ENCODE peak calls at places on chromosomes 3 and 15, in six cellular contexts. Q, B, S, T, J and N are unnamed samples.

GRCh38 chr3:187319699-187320302 is 28.3 kb upstream of the MASP1 start:
- DNase-seq in B (peak; percentile 51), J (peak; percentile 80), S (peak; percentile 17), T (peak; percentile 70), Q (peak; percentile 87), N (peak; percentile 50)

GRCh38 chr15:57440799-57441198 is 64.5 kb downstream of the CGNL1 start:
- DNase-seq in Q (no peak), T (peak; percentile 84), S (no peak), J (peak; percentile 49), B (no peak), N (no peak)

GRCh38 chr3:197285557-197285956 is 12.9 kb downstream of the DLG1 start:
- DNase-seq in Q (no peak), J (no peak), S (no peak), B (no peak), T (no peak), N (no peak)

GRCh38 chr3:118932822-118933558 is 101.7 kb downstream of the IGSF11 start:
- DNase-seq in Q (peak; percentile 81), S (peak; percentile 5), J (peak; percentile 3), B (peak; percentile 15), T (no peak), N (no peak)

GRCh38 chr3:11541321-11542303 is 102.1 kb downstream of the VGLL4 start:
- DNase-seq in T (no peak), Q (no peak), J (no peak), S (no peak), B (no peak), N (no peak)

GRCh38 chr3:69160107-69160506 is 37.7 kb upstream of the LMOD3 start:
- DNase-seq in T (no peak), Q (no peak), J (no peak), B (no peak), S (no peak), N (no peak)

GRCh38 chr15:38842991-38843610 is 278.5 kb upstream of the RASGRP1 start:
- DNase-seq in B (peak; percentile 69), S (peak; percentile 26), T (peak; percentile 28), J (no peak), Q (no peak), N (no peak)

GRCh38 chr15:35746121-35746520 is 200.2 kb upstream of the DPH6 start:
- DNase-seq in T (peak; percentile 77), J (no peak), B (no peak), Q (no peak), S (no peak), N (no peak)

GRCh38 chr15:52213206-52213605 is 22.0 kb upstream of the GNB5 start:
- DNase-seq in B (no peak), J (no peak), S (no peak), T (no peak), Q (no peak), N (no peak)

GRCh38 chr3:134294302-134294925 is 43.8 kb upstream of the RYK start:
- DNase-seq in B (no peak), S (no peak), Q (no peak), J (no peak), T (no peak), N (no peak)

GRCh38 chr3:48155122-48155521 is 33.1 kb downstream of the CDC25A start:
- DNase-seq in S (no peak), Q (no peak), J (peak; percentile 61), T (peak; percentile 94), B (no peak), N (no peak)

GRCh38 chr3:126199256-126199655 is 18.9 kb upstream of the ALDH1L1 start:
- DNase-seq in T (no peak), Q (no peak), S (no peak), J (no peak), B (no peak), N (no peak)

GRCh38 chr3:143586565-143586964 is 261.7 kb downstream of the SLC9A9 start:
- DNase-seq in Q (no peak), J (no peak), T (no peak), S (peak; percentile 56), B (peak; percentile 82), N (no peak)

GRCh38 chr15:66505430-66505811 is 295 bp downstream of the ZWILCH start:
- DNase-seq in T (peak; percentile 51), B (no peak), S (no peak), J (no peak), Q (no peak), N (no peak)

GRCh38 chr15:72782993-72783562 is 480 bp downstream of the ADPGK start:
- DNase-seq in T (peak; percentile 27), S (no peak), J (peak; percentile 39), Q (no peak), B (peak; percentile 57), N (no peak)

GRCh38 chr3:19467761-19468160 is 319.5 kb downstream of the KCNH8 start:
- DNase-seq in T (no peak), J (no peak), B (no peak), Q (no peak), S (no peak), N (no peak)

GRCh38 chr15:56261854-56262509 is 18.3 kb upstream of the RFX7 start:
- DNase-seq in J (peak; percentile 7), Q (no peak), B (no peak), T (no peak), S (no peak), N (no peak)

GRCh38 chr3:197580253-197580691 is 24.5 kb upstream of the BDH1 start:
- DNase-seq in B (no peak), Q (no peak), J (no peak), T (no peak), S (no peak), N (no peak)

GRCh38 chr15:49723981-49724380 is 103.1 kb downstream of the DTWD1 start:
- DNase-seq in T (no peak), Q (no peak), S (no peak), B (no peak), J (no peak), N (no peak)

GRCh38 chr15:34147371-34148140 is 45.7 kb downstream of the PGBD4 start:
- DNase-seq in T (peak; percentile 24), Q (no peak), J (peak; percentile 5), B (no peak), S (no peak), N (no peak)

GRCh38 chr3:146505496-146505895 is 36.1 kb upstream of the PLSCR2 start:
- DNase-seq in S (no peak), B (no peak), J (no peak), Q (no peak), T (no peak), N (no peak)

GRCh38 chr15:67578020-67578600 is 35.6 kb downstream of the MAP2K5 start:
- DNase-seq in J (no peak), T (peak; percentile 8), Q (no peak), S (no peak), B (no peak), N (no peak)

GRCh38 chr15:100515758-100516157 is 13.0 kb downstream of the CERS3 start:
- DNase-seq in B (no peak), S (no peak), T (no peak), J (no peak), Q (no peak), N (no peak)

GRCh38 chr15:82952156-82953081 is at the start of gene HOMER2:
- DNase-seq in B (peak; percentile 30), T (no peak), J (peak; percentile 64), S (peak; percentile 74), Q (peak; percentile 78), N (no peak)

GRCh38 chr15:71115567-71116351 is 488 bp downstream of the THSD4 start:
- DNase-seq in B (no peak), S (peak; percentile 7), T (peak; percentile 58), J (peak; percentile 77), Q (peak; percentile 80), N (peak; percentile 64)

GRCh38 chr3:107740992-107741896 is 218.5 kb downstream of the BBX start:
- DNase-seq in J (no peak), Q (no peak), S (peak; percentile 21), B (peak; percentile 52), T (peak; percentile 45), N (no peak)

GRCh38 chr3:169171739-169172138 is 491.8 kb downstream of the MECOM start:
- DNase-seq in T (no peak), J (no peak), S (no peak), Q (no peak), B (no peak), N (no peak)

GRCh38 chr3:35758358-35758757 is 119.0 kb downstream of the ARPP21 start:
- DNase-seq in S (no peak), J (no peak), Q (no peak), T (no peak), B (no peak), N (no peak)

GRCh38 chr3:175679582-175679981 is 820.4 kb downstream of the NAALADL2 start:
- DNase-seq in B (no peak), J (no peak), T (peak; percentile 18), S (no peak), Q (no peak), N (no peak)

GRCh38 chr3:149442845-149443544 is 31.5 kb upstream of the TM4SF4 start:
- DNase-seq in T (peak; percentile 89), B (no peak), S (no peak), J (peak; percentile 70), Q (no peak), N (no peak)

GRCh38 chr15:74010929-74011540 is 16.5 kb downstream of the PML start:
- DNase-seq in Q (no peak), J (peak; percentile 42), B (no peak), T (no peak), S (no peak), N (no peak)

GRCh38 chr15:45829336-45830153 is 194.7 kb downstream of the SQOR start:
- DNase-seq in S (no peak), T (no peak), B (no peak), J (no peak), Q (no peak), N (no peak)

GRCh38 chr15:93587046-93587445 is 498.0 kb upstream of the RGMA start:
- DNase-seq in J (no peak), B (no peak), Q (no peak), S (no peak), T (no peak), N (no peak)

GRCh38 chr15:91549581-91549980 is 303.9 kb upstream of the SLCO3A1 start:
- DNase-seq in T (no peak), B (no peak), J (no peak), Q (no peak), S (no peak), N (no peak)

GRCh38 chr3:184565421-184566211 is 4.0 kb downstream of the EPHB3 start:
- DNase-seq in S (no peak), T (peak; percentile 90), B (no peak), J (peak; percentile 88), Q (peak; percentile 62), N (peak; percentile 85)